ENCODE peak calls at places on chromosomes 1 and 21, in ten cellular contexts. One of them, this sample, is unnamed.
A peak's percentile ranks its signal among the peaks of the same experiment; 100 is the strongest.

GRCh38 chr1:100860397-100860991 is 34.1 kb downstream of the EXTL2 start:
- DNase-seq in EH: peak; percentile 76
- DNase-seq in GM04504: no peak
- DNase-seq in ELF-1: no peak
- DNase-seq in stimulated activated effector memory CD8-positive, alpha-beta T cell treated with anti-CD3 and anti-CD28 coated beads, Interleukin-12 subunit alpha, Interleukin-12 subunit beta, amount 100 ng/mL, for 72 hours: no peak
- DNase-seq in psoas muscle: no peak
- DNase-seq in RCC 7860: no peak
- DNase-seq in lower lobe of right lung: no peak
- DNase-seq in cardiac muscle cell: peak; percentile 79
- DNase-seq in amniotic epithelial cell: peak; percentile 80
- DNase-seq in this sample: no peak

GRCh38 chr1:47388548-47389238 is 27.4 kb upstream of the FOXE3 start:
- DNase-seq in EH: peak; percentile 80
- DNase-seq in GM04504: no peak
- DNase-seq in ELF-1: peak; percentile 87
- DNase-seq in stimulated activated effector memory CD8-positive, alpha-beta T cell treated with anti-CD3 and anti-CD28 coated beads, Interleukin-12 subunit alpha, Interleukin-12 subunit beta, amount 100 ng/mL, for 72 hours: peak; percentile 76
- DNase-seq in psoas muscle: peak; percentile 62
- DNase-seq in RCC 7860: peak; percentile 46
- DNase-seq in lower lobe of right lung: no peak
- DNase-seq in cardiac muscle cell: peak; percentile 72
- DNase-seq in amniotic epithelial cell: peak; percentile 45
- DNase-seq in this sample: peak; percentile 82

GRCh38 chr21:34800797-34801518 is 132.2 kb downstream of the CLIC6 start:
- DNase-seq in EH: peak; percentile 66
- DNase-seq in GM04504: no peak
- DNase-seq in ELF-1: no peak
- DNase-seq in stimulated activated effector memory CD8-positive, alpha-beta T cell treated with anti-CD3 and anti-CD28 coated beads, Interleukin-12 subunit alpha, Interleukin-12 subunit beta, amount 100 ng/mL, for 72 hours: no peak
- DNase-seq in psoas muscle: no peak
- DNase-seq in RCC 7860: no peak
- DNase-seq in lower lobe of right lung: no peak
- DNase-seq in cardiac muscle cell: peak; percentile 46
- DNase-seq in amniotic epithelial cell: peak; percentile 74
- DNase-seq in this sample: no peak

GRCh38 chr1:20386682-20387081 is 96.0 kb downstream of the VWA5B1 start:
- DNase-seq in EH: no peak
- DNase-seq in GM04504: no peak
- DNase-seq in ELF-1: no peak
- DNase-seq in stimulated activated effector memory CD8-positive, alpha-beta T cell treated with anti-CD3 and anti-CD28 coated beads, Interleukin-12 subunit alpha, Interleukin-12 subunit beta, amount 100 ng/mL, for 72 hours: no peak
- DNase-seq in psoas muscle: no peak
- DNase-seq in RCC 7860: no peak
- DNase-seq in lower lobe of right lung: no peak
- DNase-seq in cardiac muscle cell: no peak
- DNase-seq in amniotic epithelial cell: no peak
- DNase-seq in this sample: peak; percentile 66

GRCh38 chr1:214008791-214009612 is 21.2 kb downstream of the PROX1 start:
- DNase-seq in EH: no peak
- DNase-seq in GM04504: no peak
- DNase-seq in ELF-1: no peak
- DNase-seq in stimulated activated effector memory CD8-positive, alpha-beta T cell treated with anti-CD3 and anti-CD28 coated beads, Interleukin-12 subunit alpha, Interleukin-12 subunit beta, amount 100 ng/mL, for 72 hours: no peak
- DNase-seq in psoas muscle: no peak
- DNase-seq in RCC 7860: no peak
- DNase-seq in lower lobe of right lung: no peak
- DNase-seq in cardiac muscle cell: no peak
- DNase-seq in amniotic epithelial cell: no peak
- DNase-seq in this sample: no peak

GRCh38 chr1:27598902-27599528 is 4.9 kb downstream of the AHDC1 start:
- DNase-seq in EH: peak; percentile 81
- DNase-seq in GM04504: no peak
- DNase-seq in ELF-1: peak; percentile 75
- DNase-seq in stimulated activated effector memory CD8-positive, alpha-beta T cell treated with anti-CD3 and anti-CD28 coated beads, Interleukin-12 subunit alpha, Interleukin-12 subunit beta, amount 100 ng/mL, for 72 hours: peak; percentile 60
- DNase-seq in psoas muscle: peak; percentile 82
- DNase-seq in RCC 7860: peak; percentile 66
- DNase-seq in lower lobe of right lung: no peak
- DNase-seq in cardiac muscle cell: peak; percentile 85
- DNase-seq in amniotic epithelial cell: peak; percentile 78
- DNase-seq in this sample: peak; percentile 66

GRCh38 chr1:22542886-22543285 is 20.4 kb upstream of the EPHA8 start:
- DNase-seq in EH: no peak
- DNase-seq in GM04504: no peak
- DNase-seq in ELF-1: no peak
- DNase-seq in stimulated activated effector memory CD8-positive, alpha-beta T cell treated with anti-CD3 and anti-CD28 coated beads, Interleukin-12 subunit alpha, Interleukin-12 subunit beta, amount 100 ng/mL, for 72 hours: no peak
- DNase-seq in psoas muscle: no peak
- DNase-seq in RCC 7860: no peak
- DNase-seq in lower lobe of right lung: no peak
- DNase-seq in cardiac muscle cell: no peak
- DNase-seq in amniotic epithelial cell: no peak
- DNase-seq in this sample: no peak

GRCh38 chr1:227779651-227780050 is 35.8 kb upstream of the PRSS38 start:
- DNase-seq in EH: no peak
- DNase-seq in GM04504: no peak
- DNase-seq in ELF-1: no peak
- DNase-seq in stimulated activated effector memory CD8-positive, alpha-beta T cell treated with anti-CD3 and anti-CD28 coated beads, Interleukin-12 subunit alpha, Interleukin-12 subunit beta, amount 100 ng/mL, for 72 hours: no peak
- DNase-seq in psoas muscle: no peak
- DNase-seq in RCC 7860: no peak
- DNase-seq in lower lobe of right lung: no peak
- DNase-seq in cardiac muscle cell: no peak
- DNase-seq in amniotic epithelial cell: no peak
- DNase-seq in this sample: peak; percentile 21

GRCh38 chr1:117562581-117563491 is 43.0 kb upstream of the TENT5C start:
- DNase-seq in EH: peak; percentile 1
- DNase-seq in GM04504: no peak
- DNase-seq in ELF-1: no peak
- DNase-seq in stimulated activated effector memory CD8-positive, alpha-beta T cell treated with anti-CD3 and anti-CD28 coated beads, Interleukin-12 subunit alpha, Interleukin-12 subunit beta, amount 100 ng/mL, for 72 hours: no peak
- DNase-seq in psoas muscle: no peak
- DNase-seq in RCC 7860: no peak
- DNase-seq in lower lobe of right lung: peak; percentile 69
- DNase-seq in cardiac muscle cell: no peak
- DNase-seq in amniotic epithelial cell: no peak
- DNase-seq in this sample: peak; percentile 6

GRCh38 chr1:201904579-201904978 is 15.9 kb downstream of the SHISA4 start:
- DNase-seq in EH: peak; percentile 99
- DNase-seq in GM04504: peak; percentile 77
- DNase-seq in ELF-1: peak; percentile 75
- DNase-seq in stimulated activated effector memory CD8-positive, alpha-beta T cell treated with anti-CD3 and anti-CD28 coated beads, Interleukin-12 subunit alpha, Interleukin-12 subunit beta, amount 100 ng/mL, for 72 hours: no peak
- DNase-seq in psoas muscle: no peak
- DNase-seq in RCC 7860: no peak
- DNase-seq in lower lobe of right lung: no peak
- DNase-seq in cardiac muscle cell: peak; percentile 95
- DNase-seq in amniotic epithelial cell: peak; percentile 87
- DNase-seq in this sample: no peak

GRCh38 chr1:67532452-67533216 is 102.4 kb upstream of the SERBP1 start:
- DNase-seq in EH: peak; percentile 85
- DNase-seq in GM04504: peak; percentile 61
- DNase-seq in ELF-1: peak; percentile 48
- DNase-seq in stimulated activated effector memory CD8-positive, alpha-beta T cell treated with anti-CD3 and anti-CD28 coated beads, Interleukin-12 subunit alpha, Interleukin-12 subunit beta, amount 100 ng/mL, for 72 hours: no peak
- DNase-seq in psoas muscle: no peak
- DNase-seq in RCC 7860: peak; percentile 68
- DNase-seq in lower lobe of right lung: no peak
- DNase-seq in cardiac muscle cell: peak; percentile 92
- DNase-seq in amniotic epithelial cell: peak; percentile 86
- DNase-seq in this sample: peak; percentile 67

GRCh38 chr1:27660300-27660837 is 11.6 kb downstream of the IFI6 start:
- DNase-seq in EH: no peak
- DNase-seq in GM04504: no peak
- DNase-seq in ELF-1: no peak
- DNase-seq in stimulated activated effector memory CD8-positive, alpha-beta T cell treated with anti-CD3 and anti-CD28 coated beads, Interleukin-12 subunit alpha, Interleukin-12 subunit beta, amount 100 ng/mL, for 72 hours: no peak
- DNase-seq in psoas muscle: no peak
- DNase-seq in RCC 7860: no peak
- DNase-seq in lower lobe of right lung: no peak
- DNase-seq in cardiac muscle cell: no peak
- DNase-seq in amniotic epithelial cell: no peak
- DNase-seq in this sample: no peak

GRCh38 chr21:36696640-36697472 is 2.1 kb upstream of the SIM2 start:
- DNase-seq in EH: no peak
- DNase-seq in GM04504: no peak
- DNase-seq in ELF-1: no peak
- DNase-seq in stimulated activated effector memory CD8-positive, alpha-beta T cell treated with anti-CD3 and anti-CD28 coated beads, Interleukin-12 subunit alpha, Interleukin-12 subunit beta, amount 100 ng/mL, for 72 hours: peak; percentile 52
- DNase-seq in psoas muscle: no peak
- DNase-seq in RCC 7860: no peak
- DNase-seq in lower lobe of right lung: no peak
- DNase-seq in cardiac muscle cell: no peak
- DNase-seq in amniotic epithelial cell: no peak
- DNase-seq in this sample: peak; percentile 47

GRCh38 chr1:21344750-21345443 is 54.6 kb upstream of the ECE1 start:
- DNase-seq in EH: no peak
- DNase-seq in GM04504: no peak
- DNase-seq in ELF-1: peak; percentile 48
- DNase-seq in stimulated activated effector memory CD8-positive, alpha-beta T cell treated with anti-CD3 and anti-CD28 coated beads, Interleukin-12 subunit alpha, Interleukin-12 subunit beta, amount 100 ng/mL, for 72 hours: peak; percentile 64
- DNase-seq in psoas muscle: peak; percentile 67
- DNase-seq in RCC 7860: no peak
- DNase-seq in lower lobe of right lung: peak; percentile 58
- DNase-seq in cardiac muscle cell: no peak
- DNase-seq in amniotic epithelial cell: no peak
- DNase-seq in this sample: peak; percentile 48

GRCh38 chr1:211332036-211332616 is 5.5 kb downstream of the TRAF5 start:
- DNase-seq in EH: no peak
- DNase-seq in GM04504: no peak
- DNase-seq in ELF-1: no peak
- DNase-seq in stimulated activated effector memory CD8-positive, alpha-beta T cell treated with anti-CD3 and anti-CD28 coated beads, Interleukin-12 subunit alpha, Interleukin-12 subunit beta, amount 100 ng/mL, for 72 hours: peak; percentile 44
- DNase-seq in psoas muscle: no peak
- DNase-seq in RCC 7860: no peak
- DNase-seq in lower lobe of right lung: no peak
- DNase-seq in cardiac muscle cell: no peak
- DNase-seq in amniotic epithelial cell: no peak
- DNase-seq in this sample: no peak

GRCh38 chr1:50271968-50272578 is 151.2 kb downstream of the DMRTA2 start:
- DNase-seq in EH: no peak
- DNase-seq in GM04504: no peak
- DNase-seq in ELF-1: peak; percentile 18
- DNase-seq in stimulated activated effector memory CD8-positive, alpha-beta T cell treated with anti-CD3 and anti-CD28 coated beads, Interleukin-12 subunit alpha, Interleukin-12 subunit beta, amount 100 ng/mL, for 72 hours: peak; percentile 49
- DNase-seq in psoas muscle: peak; percentile 56
- DNase-seq in RCC 7860: no peak
- DNase-seq in lower lobe of right lung: peak; percentile 54
- DNase-seq in cardiac muscle cell: peak; percentile 10
- DNase-seq in amniotic epithelial cell: no peak
- DNase-seq in this sample: peak; percentile 79

GRCh38 chr1:76148460-76148859 is 73.9 kb downstream of the ST6GALNAC3 start:
- DNase-seq in EH: no peak
- DNase-seq in GM04504: no peak
- DNase-seq in ELF-1: no peak
- DNase-seq in stimulated activated effector memory CD8-positive, alpha-beta T cell treated with anti-CD3 and anti-CD28 coated beads, Interleukin-12 subunit alpha, Interleukin-12 subunit beta, amount 100 ng/mL, for 72 hours: no peak
- DNase-seq in psoas muscle: no peak
- DNase-seq in RCC 7860: no peak
- DNase-seq in lower lobe of right lung: no peak
- DNase-seq in cardiac muscle cell: no peak
- DNase-seq in amniotic epithelial cell: no peak
- DNase-seq in this sample: no peak

GRCh38 chr1:11493972-11494655 is 15.2 kb downstream of the DISP3 start:
- DNase-seq in EH: no peak
- DNase-seq in GM04504: no peak
- DNase-seq in ELF-1: no peak
- DNase-seq in stimulated activated effector memory CD8-positive, alpha-beta T cell treated with anti-CD3 and anti-CD28 coated beads, Interleukin-12 subunit alpha, Interleukin-12 subunit beta, amount 100 ng/mL, for 72 hours: no peak
- DNase-seq in psoas muscle: no peak
- DNase-seq in RCC 7860: no peak
- DNase-seq in lower lobe of right lung: no peak
- DNase-seq in cardiac muscle cell: no peak
- DNase-seq in amniotic epithelial cell: no peak
- DNase-seq in this sample: no peak

GRCh38 chr1:222757673-222758268 is 20.8 kb downstream of the FAM177B start:
- DNase-seq in EH: no peak
- DNase-seq in GM04504: no peak
- DNase-seq in ELF-1: no peak
- DNase-seq in stimulated activated effector memory CD8-positive, alpha-beta T cell treated with anti-CD3 and anti-CD28 coated beads, Interleukin-12 subunit alpha, Interleukin-12 subunit beta, amount 100 ng/mL, for 72 hours: no peak
- DNase-seq in psoas muscle: no peak
- DNase-seq in RCC 7860: no peak
- DNase-seq in lower lobe of right lung: no peak
- DNase-seq in cardiac muscle cell: peak; percentile 36
- DNase-seq in amniotic epithelial cell: peak; percentile 64
- DNase-seq in this sample: no peak

GRCh38 chr1:177305040-177306018 is 134.6 kb downstream of the BRINP2 start:
- DNase-seq in EH: no peak
- DNase-seq in GM04504: no peak
- DNase-seq in ELF-1: no peak
- DNase-seq in stimulated activated effector memory CD8-positive, alpha-beta T cell treated with anti-CD3 and anti-CD28 coated beads, Interleukin-12 subunit alpha, Interleukin-12 subunit beta, amount 100 ng/mL, for 72 hours: no peak
- DNase-seq in psoas muscle: no peak
- DNase-seq in RCC 7860: no peak
- DNase-seq in lower lobe of right lung: no peak
- DNase-seq in cardiac muscle cell: no peak
- DNase-seq in amniotic epithelial cell: no peak
- DNase-seq in this sample: peak; percentile 41

GRCh38 chr1:156488566-156489165 is 11.9 kb downstream of the MEF2D start:
- DNase-seq in EH: no peak
- DNase-seq in GM04504: no peak
- DNase-seq in ELF-1: peak; percentile 61
- DNase-seq in stimulated activated effector memory CD8-positive, alpha-beta T cell treated with anti-CD3 and anti-CD28 coated beads, Interleukin-12 subunit alpha, Interleukin-12 subunit beta, amount 100 ng/mL, for 72 hours: peak; percentile 78
- DNase-seq in psoas muscle: no peak
- DNase-seq in RCC 7860: no peak
- DNase-seq in lower lobe of right lung: no peak
- DNase-seq in cardiac muscle cell: no peak
- DNase-seq in amniotic epithelial cell: no peak
- DNase-seq in this sample: no peak

GRCh38 chr21:15063081-15063820 is 1.5 kb downstream of the NRIP1 start:
- DNase-seq in EH: peak; percentile 24
- DNase-seq in GM04504: no peak
- DNase-seq in ELF-1: peak; percentile 47
- DNase-seq in stimulated activated effector memory CD8-positive, alpha-beta T cell treated with anti-CD3 and anti-CD28 coated beads, Interleukin-12 subunit alpha, Interleukin-12 subunit beta, amount 100 ng/mL, for 72 hours: no peak
- DNase-seq in psoas muscle: no peak
- DNase-seq in RCC 7860: peak; percentile 42
- DNase-seq in lower lobe of right lung: no peak
- DNase-seq in cardiac muscle cell: peak; percentile 40
- DNase-seq in amniotic epithelial cell: peak; percentile 31
- DNase-seq in this sample: no peak

This sample was measured in D341Med.